ENCODE peak calls at places on chromosome 16, in ten cellular contexts. U, C, Q, W, F, L, J, M, A and I are unnamed samples.

GRCh38 chr16:11012841-11013240 is 68.5 kb downstream of the CLEC16A start:
- DNase-seq in U (peak), C (no peak), Q (no peak), W (no peak), F (no peak), L (no peak), J (no peak), M (no peak), A (no peak), I (no peak)

GRCh38 chr16:11752856-11753255 is 10.2 kb upstream of the TXNDC11 start:
- DNase-seq in U (no peak), C (no peak), Q (no peak), W (no peak), F (no peak), L (no peak), J (no peak), M (no peak), A (no peak), I (no peak)

GRCh38 chr16:70432304-70432799 is 6.5 kb downstream of the ST3GAL2 start:
- DNase-seq in U (no peak), C (no peak), Q (no peak), W (no peak), F (no peak), L (no peak), J (no peak), M (no peak), A (no peak), I (no peak)

GRCh38 chr16:12500771-12501170 is 302.9 kb downstream of the CPPED1 start:
- DNase-seq in U (peak), C (no peak), Q (no peak), W (no peak), F (no peak), L (no peak), J (peak), M (no peak), A (peak), I (no peak)

GRCh38 chr16:16857603-16858283 is 478.8 kb downstream of the NPIPA7 start:
- DNase-seq in U (peak), C (no peak), Q (no peak), W (no peak), F (no peak), L (peak), J (no peak), M (peak), A (peak), I (no peak)

GRCh38 chr16:2819939-2820835 is 3.1 kb downstream of the PRSS21 start:
- DNase-seq in U (no peak), C (no peak), Q (no peak), W (no peak), F (no peak), L (no peak), J (no peak), M (peak), A (no peak), I (no peak)

GRCh38 chr16:84869464-84869863 is 49.7 kb downstream of the CRISPLD2 start:
- DNase-seq in U (no peak), C (no peak), Q (no peak), W (no peak), F (no peak), L (no peak), J (no peak), M (no peak), A (no peak), I (no peak)

GRCh38 chr16:75931043-75931442 is 204.8 kb upstream of the CPHXL start:
- DNase-seq in U (peak), C (no peak), Q (no peak), W (no peak), F (no peak), L (no peak), J (peak), M (no peak), A (no peak), I (peak)

GRCh38 chr16:21568502-21569189 is 30.7 kb upstream of the METTL9 start:
- DNase-seq in U (peak), C (no peak), Q (no peak), W (no peak), F (no peak), L (no peak), J (peak), M (no peak), A (no peak), I (no peak)

GRCh38 chr16:84907046-84907445 is 87.3 kb downstream of the CRISPLD2 start:
- DNase-seq in U (no peak), C (no peak), Q (no peak), W (no peak), F (no peak), L (no peak), J (no peak), M (no peak), A (no peak), I (no peak)

GRCh38 chr16:84959784-84960417 is 51.4 kb downstream of the ZDHHC7 start:
- DNase-seq in U (no peak), C (no peak), Q (no peak), W (no peak), F (no peak), L (no peak), J (no peak), M (no peak), A (no peak), I (no peak)

GRCh38 chr16:9139965-9140364 is 48.5 kb downstream of the HAPSTR1 start:
- DNase-seq in U (peak), C (peak), Q (no peak), W (peak), F (peak), L (no peak), J (peak), M (peak), A (peak), I (no peak)

GRCh38 chr16:54694651-54695050 is 236.0 kb upstream of the IRX5 start:
- DNase-seq in U (peak), C (no peak), Q (no peak), W (no peak), F (no peak), L (no peak), J (no peak), M (no peak), A (no peak), I (no peak)

GRCh38 chr16:29687755-29688154 is 8.8 kb downstream of the QPRT start:
- DNase-seq in U (no peak), C (no peak), Q (no peak), W (no peak), F (no peak), L (no peak), J (no peak), M (no peak), A (no peak), I (no peak)

GRCh38 chr16:53945996-53946395 is 242.0 kb downstream of the FTO start:
- DNase-seq in U (peak), C (no peak), Q (no peak), W (peak), F (no peak), L (no peak), J (peak), M (no peak), A (peak), I (peak)

GRCh38 chr16:28863929-28864886 is 565 bp downstream of the SH2B1 start:
- DNase-seq in U (no peak), C (peak), Q (no peak), W (no peak), F (no peak), L (no peak), J (no peak), M (no peak), A (no peak), I (peak)

GRCh38 chr16:71569621-71570020 is 7.3 kb downstream of the TAT start:
- DNase-seq in U (no peak), C (no peak), Q (no peak), W (no peak), F (no peak), L (no peak), J (no peak), M (no peak), A (no peak), I (no peak)

GRCh38 chr16:75252049-75252864 is 833 bp upstream of the BCAR1 start:
- DNase-seq in U (no peak), C (no peak), Q (no peak), W (no peak), F (no peak), L (no peak), J (no peak), M (no peak), A (no peak), I (no peak)

GRCh38 chr16:11669380-11670146 is 1.3 kb downstream of the SNN start:
- DNase-seq in U (no peak), C (no peak), Q (no peak), W (no peak), F (peak), L (peak), J (no peak), M (peak), A (no peak), I (peak)

GRCh38 chr16:20928774-20929411 is 28.3 kb downstream of the LYRM1 start:
- DNase-seq in U (no peak), C (no peak), Q (no peak), W (no peak), F (no peak), L (no peak), J (no peak), M (no peak), A (no peak), I (peak)

GRCh38 chr16:24272379-24272778 is 16.2 kb downstream of the CACNG3 start:
- DNase-seq in U (no peak), C (no peak), Q (no peak), W (no peak), F (no peak), L (no peak), J (no peak), M (no peak), A (no peak), I (no peak)

GRCh38 chr16:24270721-24271120 is 14.6 kb downstream of the CACNG3 start:
- DNase-seq in U (no peak), C (no peak), Q (no peak), W (no peak), F (no peak), L (no peak), J (no peak), M (no peak), A (no peak), I (no peak)

GRCh38 chr16:24275413-24275812 is 19.3 kb downstream of the CACNG3 start:
- DNase-seq in U (no peak), C (no peak), Q (no peak), W (no peak), F (no peak), L (no peak), J (no peak), M (no peak), A (no peak), I (no peak)

DNA sequence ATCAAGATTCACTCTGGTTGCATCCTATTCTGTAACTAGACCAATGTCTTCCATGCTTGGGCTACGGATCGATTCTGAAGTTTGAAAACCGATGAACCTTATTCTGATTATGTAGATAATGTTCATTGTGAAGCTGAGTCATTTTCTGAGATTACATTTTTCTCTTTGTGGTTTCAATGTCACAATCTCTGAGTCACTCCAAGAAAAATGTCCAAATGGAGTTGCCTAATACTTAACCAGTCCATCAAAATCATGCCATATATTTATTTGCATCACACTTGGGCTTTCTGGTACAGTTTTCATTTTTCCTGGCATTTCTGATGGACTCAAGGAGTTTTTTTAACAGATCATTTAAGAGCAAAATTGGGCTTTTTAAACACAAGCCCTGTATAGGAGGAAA is 17.4 kb downstream of the CACNG3 start:
- DNase-seq in U (peak), C (no peak), Q (no peak), W (no peak), F (no peak), L (no peak), J (peak), M (no peak), A (peak), I (peak)
- TF ChIP-seq CTCF in U (no peak), C (no peak), Q (no peak), W (no peak), F (no peak), L (no peak), J (no peak), M (no peak), A (no peak), I (no peak)

GRCh38 chr16:57798267-57798810 is 4.0 kb downstream of the KIFC3 start:
- DNase-seq in U (no peak), C (no peak), Q (no peak), W (no peak), F (no peak), L (no peak), J (no peak), M (no peak), A (no peak), I (no peak)
- H3K4me3 ChIP-seq in U (no peak), C (no peak), Q (no peak), W (no peak), F (no peak), L (peak), J (peak), M (peak), A (peak), I (no peak)

DNA sequence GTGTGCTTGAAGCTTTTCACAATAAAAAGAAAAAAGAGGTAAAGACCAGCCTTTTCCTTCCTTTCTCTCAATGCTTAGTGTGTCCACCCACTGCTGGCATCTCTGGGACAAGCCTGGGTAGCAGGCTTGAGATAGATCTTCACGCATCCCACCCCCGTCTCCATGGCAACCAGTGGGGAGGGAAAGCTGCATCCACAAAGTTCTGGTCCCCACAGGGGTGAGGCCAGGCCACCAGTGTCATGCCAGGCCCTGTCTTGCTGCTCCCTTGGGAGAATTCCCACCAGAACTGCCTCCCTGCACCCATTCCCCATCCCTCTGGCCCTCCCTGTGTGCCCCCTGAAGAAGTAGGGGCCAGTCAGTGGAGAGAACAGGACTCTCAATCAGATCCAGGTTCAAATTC is 259.9 kb downstream of the MRTFB start:
- DNase-seq in U (no peak), C (no peak), Q (no peak), W (no peak), F (no peak), L (no peak), J (no peak), M (no peak), A (no peak), I (no peak)
- TF ChIP-seq CTCF in U (no peak), C (no peak), Q (no peak), W (no peak), F (no peak), L (no peak), J (no peak), M (no peak), A (no peak), I (no peak)

GRCh38 chr16:68077866-68078725 is 7.1 kb upstream of the NFATC3 start:
- DNase-seq in U (no peak), C (no peak), Q (no peak), W (no peak), F (no peak), L (no peak), J (no peak), M (no peak), A (no peak), I (no peak)

GRCh38 chr16:68075980-68076379 is 9.2 kb upstream of the NFATC3 start:
- DNase-seq in U (no peak), C (no peak), Q (no peak), W (no peak), F (no peak), L (no peak), J (no peak), M (no peak), A (no peak), I (no peak)

GRCh38 chr16:68076560-68076959 is 8.6 kb upstream of the NFATC3 start:
- DNase-seq in U (no peak), C (no peak), Q (no peak), W (no peak), F (no peak), L (no peak), J (no peak), M (no peak), A (no peak), I (no peak)

GRCh38 chr16:68079616-68080344 is 5.4 kb upstream of the NFATC3 start:
- DNase-seq in U (no peak), C (no peak), Q (no peak), W (peak), F (no peak), L (peak), J (no peak), M (no peak), A (no peak), I (peak)

GRCh38 chr16:68078726-68079615 is 6.2 kb upstream of the NFATC3 start:
- DNase-seq in U (no peak), C (no peak), Q (no peak), W (no peak), F (no peak), L (no peak), J (no peak), M (no peak), A (no peak), I (no peak)
- H3K4me3 ChIP-seq in U (no peak), C (no peak), Q (no peak), W (no peak), F (no peak), L (no peak), J (no peak), M (no peak), A (no peak), I (no peak)

DNA sequence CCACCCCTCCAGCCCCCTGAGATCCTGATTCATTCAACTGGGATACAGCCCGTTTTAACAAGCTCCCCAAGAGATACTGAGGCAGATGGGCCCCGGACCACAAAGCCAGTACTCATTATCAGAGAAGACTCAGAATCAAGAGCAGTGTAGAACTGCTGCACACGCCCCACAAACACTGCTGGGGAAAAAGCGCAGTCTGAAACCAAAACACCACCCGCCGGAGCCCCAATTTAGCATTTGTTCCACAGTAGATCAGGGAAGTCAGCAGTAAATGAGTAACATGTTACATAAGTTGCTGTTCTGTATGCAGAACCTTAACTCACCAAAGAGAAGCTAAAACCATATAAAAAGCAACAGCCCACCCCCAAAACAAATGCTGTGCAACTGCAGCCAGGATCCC is 123.6 kb downstream of the CDYL2 start:
- DNase-seq in U (no peak), C (no peak), Q (no peak), W (no peak), F (no peak), L (no peak), J (no peak), M (no peak), A (no peak), I (no peak)
- TF ChIP-seq CTCF in U (no peak), C (no peak), Q (no peak), W (no peak), F (no peak), L (no peak), J (no peak), M (no peak), A (no peak), I (no peak)

DNA sequence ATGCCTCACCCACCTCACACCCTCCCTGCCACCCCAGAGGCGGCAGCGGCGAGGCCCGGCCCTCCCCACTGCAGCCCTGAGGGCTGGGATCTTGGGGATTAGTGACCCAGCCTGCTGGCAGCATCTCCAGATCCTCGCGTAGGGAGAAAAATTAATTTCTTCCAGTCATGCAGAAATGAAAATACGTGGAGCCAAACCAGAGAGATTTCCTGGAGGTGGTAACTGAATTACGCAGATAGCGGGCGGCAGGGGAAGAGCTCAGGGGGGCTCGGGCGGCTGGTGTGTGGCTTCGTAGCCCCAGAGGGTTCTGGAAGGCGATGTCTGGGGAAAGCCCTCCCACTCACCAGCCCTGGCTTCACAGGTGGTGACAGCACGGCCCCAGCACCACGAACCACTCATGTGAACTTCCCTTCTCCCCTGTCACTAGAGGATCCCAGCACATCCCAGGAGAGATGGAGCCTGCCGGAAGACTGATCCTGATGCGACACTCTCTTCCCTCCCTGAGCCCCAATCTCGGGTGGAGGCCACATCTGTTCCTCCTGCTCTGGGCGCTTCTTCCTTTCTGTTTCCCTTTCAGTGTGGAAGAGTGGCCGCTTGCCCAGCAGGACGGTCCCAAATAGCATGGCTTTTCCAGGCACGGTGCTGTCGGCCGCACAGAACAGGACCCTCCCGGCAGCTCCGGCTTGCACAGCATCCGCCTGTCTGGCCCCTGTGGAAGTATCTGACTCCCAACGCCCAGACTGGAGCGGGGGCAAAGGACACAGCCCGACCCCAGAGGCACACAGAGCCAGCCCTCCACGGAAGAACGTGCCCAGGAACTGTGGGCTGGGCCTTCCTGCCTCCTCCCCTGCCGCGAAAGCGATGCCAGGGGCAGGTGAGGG is 37.8 kb downstream of the CBFA2T3 start:
- DNase-seq in U (no peak), C (no peak), Q (no peak), W (no peak), F (no peak), L (no peak), J (no peak), M (no peak), A (no peak), I (peak)
- H3K4me3 ChIP-seq in U (no peak), C (no peak), Q (peak), W (no peak), F (no peak), L (peak), J (no peak), M (no peak), A (no peak), I (no peak)

GRCh38 chr16:79391395-79391794 is 209.1 kb downstream of the MAF start:
- DNase-seq in U (no peak), C (no peak), Q (no peak), W (peak), F (no peak), L (no peak), J (no peak), M (no peak), A (no peak), I (no peak)

GRCh38 chr16:79395631-79396030 is 204.9 kb downstream of the MAF start:
- DNase-seq in U (no peak), C (no peak), Q (no peak), W (no peak), F (no peak), L (no peak), J (no peak), M (no peak), A (no peak), I (no peak)

GRCh38 chr16:79392081-79392480 is 208.5 kb downstream of the MAF start:
- DNase-seq in U (no peak), C (no peak), Q (no peak), W (no peak), F (no peak), L (no peak), J (no peak), M (no peak), A (no peak), I (no peak)

GRCh38 chr16:79393564-79393963 is 207.0 kb downstream of the MAF start:
- DNase-seq in U (no peak), C (no peak), Q (no peak), W (no peak), F (no peak), L (no peak), J (no peak), M (peak), A (no peak), I (no peak)

GRCh38 chr16:79393121-79393520 is 207.4 kb downstream of the MAF start:
- DNase-seq in U (no peak), C (no peak), Q (no peak), W (no peak), F (no peak), L (no peak), J (no peak), M (peak), A (no peak), I (no peak)
- TF ChIP-seq CTCF in U (no peak), C (no peak), Q (no peak), W (no peak), F (no peak), L (no peak), J (no peak), M (no peak), A (no peak), I (no peak)

GRCh38 chr16:1494711-1495110 is 1.6 kb downstream of the TELO2 start:
- DNase-seq in U (no peak), C (no peak), Q (no peak), W (no peak), F (peak), L (no peak), J (no peak), M (no peak), A (no peak), I (peak)
- H3K4me3 ChIP-seq in U (no peak), C (no peak), Q (peak), W (no peak), F (no peak), L (peak), J (peak), M (peak), A (peak), I (peak)